ENCODE peak calls at places on chromosomes 1 and 21, in nine cellular contexts. T is PC-9, B is breast epithelium, H is mucosa of descending colon, J is heart right ventricle, A is HCT116, D is endodermal cell, V is adipocyte, Y is ovary. U is an unnamed sample. For H3K36me3, the result is how much of the 10 kb centered on the place peaks cover.

GRCh38 chr1:169698976-169699375 is 12.4 kb downstream of the SELL start:
- DNase-seq in V (no peak), A (no peak), H (no peak), B (no peak), Y (no peak), T (no peak), J (no peak), D (no peak), U (no peak)

GRCh38 chr1:184823080-184823479 is 68.4 kb upstream of the EDEM3 start:
- DNase-seq in T (no peak), J (no peak), B (no peak), D (no peak), V (peak), Y (no peak), H (no peak), A (no peak), U (no peak)

GRCh38 chr1:171226757-171227370 is 21.4 kb upstream of the FMO1 start:
- DNase-seq in Y (peak), V (peak), H (peak), T (no peak), B (no peak), J (peak), A (peak), D (peak), U (peak)

GRCh38 chr1:1630191-1630964 is 1.6 kb upstream of the MMP23B start:
- DNase-seq in J (peak), B (no peak), H (peak), A (no peak), V (no peak), D (peak), T (no peak), Y (peak), U (no peak)

GRCh38 chr21:35529141-35529863 is 480.2 kb upstream of the RUNX1 start:
- DNase-seq in D (no peak), H (peak), T (no peak), J (no peak), V (peak), B (no peak), A (no peak), Y (no peak), U (no peak)

GRCh38 chr1:218527737-218528136 is 182.6 kb downstream of the TGFB2 start:
- DNase-seq in D (no peak), H (no peak), J (no peak), Y (no peak), T (no peak), V (peak), A (no peak), B (no peak), U (no peak)

GRCh38 chr21:39441502-39442475 is 3.8 kb downstream of the LCA5L start:
- DNase-seq in B (no peak), V (peak), T (peak), D (peak), H (peak), A (peak), J (no peak), Y (no peak), U (peak)

GRCh38 chr1:204837440-204838084 is 33.1 kb upstream of the NFASC start:
- DNase-seq in J (peak), D (peak), V (peak), T (peak), A (no peak), Y (peak), H (peak), B (no peak), U (peak)

GRCh38 chr1:24090736-24091135 is 21.2 kb downstream of the MYOM3 start:
- DNase-seq in T (no peak), V (no peak), J (no peak), H (no peak), D (no peak), A (no peak), B (no peak), Y (no peak), U (no peak)

GRCh38 chr1:92701147-92701546 is 83.8 kb downstream of the EVI5 start:
- DNase-seq in Y (no peak), D (no peak), H (no peak), V (peak), J (no peak), A (no peak), T (no peak), B (no peak), U (no peak)

GRCh38 chr1:79575424-79575823 is 568.9 kb upstream of the ADGRL4 start:
- DNase-seq in V (no peak), B (no peak), Y (no peak), J (no peak), T (no peak), A (no peak), D (no peak), H (no peak), U (no peak)

GRCh38 chr1:23475134-23475628 is 8.8 kb downstream of the ASAP3 start:
- DNase-seq in H (no peak), V (peak), D (no peak), J (peak), B (no peak), A (no peak), T (peak), Y (no peak), U (no peak)

GRCh38 chr1:54542120-54542961 is 5.7 kb upstream of the ACOT11 start:
- DNase-seq in D (peak), J (no peak), T (peak), H (peak), B (no peak), A (peak), V (peak), Y (peak), U (peak)

GRCh38 chr1:180530501-180530900 is 28.1 kb upstream of the ACBD6 start:
- DNase-seq in A (no peak), V (peak), T (peak), B (no peak), Y (no peak), H (peak), D (no peak), J (peak), U (peak)

GRCh38 chr1:210025870-210026269 is 87.9 kb downstream of the SYT14 start:
- DNase-seq in J (no peak), B (no peak), V (peak), D (no peak), A (no peak), Y (no peak), T (no peak), H (no peak), U (no peak)

GRCh38 chr1:167594827-167595226 is 35.2 kb upstream of the RCSD1 start:
- DNase-seq in J (no peak), A (no peak), T (no peak), D (no peak), V (no peak), Y (no peak), H (no peak), B (no peak), U (no peak)

GRCh38 chr1:49630156-49630555 is 393.6 kb downstream of the AGBL4 start:
- DNase-seq in V (no peak), Y (no peak), A (no peak), H (no peak), J (no peak), D (no peak), T (no peak), B (no peak), U (no peak)

GRCh38 chr21:14536929-14537328 is 9.2 kb downstream of the SAMSN1 start:
- DNase-seq in T (no peak), J (no peak), Y (no peak), D (no peak), B (no peak), H (no peak), V (no peak), A (no peak), U (no peak)

GRCh38 chr1:112335351-112335750 is 60.7 kb upstream of the CTTNBP2NL start:
- DNase-seq in D (no peak), V (no peak), B (no peak), A (no peak), Y (no peak), J (no peak), T (no peak), H (no peak), U (no peak)

GRCh38 chr1:32871364-32872188 is 864 bp upstream of the FNDC5 start:
- DNase-seq in J (no peak), A (no peak), B (no peak), D (no peak), H (no peak), T (no peak), V (no peak), Y (no peak), U (no peak)

GRCh38 chr21:17590443-17590842 is 22.3 kb downstream of the BTG3 start:
- DNase-seq in T (no peak), J (no peak), V (peak), H (no peak), Y (no peak), A (no peak), B (no peak), D (no peak), U (no peak)

GRCh38 chr1:200907611-200908097 is 13.0 kb downstream of the INAVA start:
- DNase-seq in D (no peak), J (no peak), A (no peak), T (no peak), H (no peak), B (no peak), V (no peak), Y (no peak), U (peak)

GRCh38 chr1:218371927-218372672 is 27.0 kb downstream of the TGFB2 start:
- DNase-seq in D (no peak), A (no peak), Y (no peak), T (no peak), V (peak), J (no peak), H (no peak), B (no peak), U (peak)

GRCh38 chr1:46248122-46248920 is 758 bp downstream of the RAD54L start:
- DNase-seq in B (no peak), J (no peak), A (peak), V (peak), D (peak), Y (peak), H (peak), T (peak), U (peak)

GRCh38 chr1:88655685-88656299 is 28.3 kb upstream of the PKN2 start:
- DNase-seq in T (no peak), J (no peak), V (peak), A (peak), H (no peak), B (no peak), D (no peak), Y (no peak), U (peak)

GRCh38 chr21:37763298-37763697 is 153.0 kb downstream of the KCNJ6 start:
- DNase-seq in T (no peak), Y (no peak), A (no peak), J (no peak), H (peak), V (no peak), D (no peak), B (no peak), U (no peak)
- H3K36me3 ChIP-seq in T (under half), Y (under half), A (under half), J (under half), H (under half), V (under half), D (under half), B (under half), U (under half)

DNA sequence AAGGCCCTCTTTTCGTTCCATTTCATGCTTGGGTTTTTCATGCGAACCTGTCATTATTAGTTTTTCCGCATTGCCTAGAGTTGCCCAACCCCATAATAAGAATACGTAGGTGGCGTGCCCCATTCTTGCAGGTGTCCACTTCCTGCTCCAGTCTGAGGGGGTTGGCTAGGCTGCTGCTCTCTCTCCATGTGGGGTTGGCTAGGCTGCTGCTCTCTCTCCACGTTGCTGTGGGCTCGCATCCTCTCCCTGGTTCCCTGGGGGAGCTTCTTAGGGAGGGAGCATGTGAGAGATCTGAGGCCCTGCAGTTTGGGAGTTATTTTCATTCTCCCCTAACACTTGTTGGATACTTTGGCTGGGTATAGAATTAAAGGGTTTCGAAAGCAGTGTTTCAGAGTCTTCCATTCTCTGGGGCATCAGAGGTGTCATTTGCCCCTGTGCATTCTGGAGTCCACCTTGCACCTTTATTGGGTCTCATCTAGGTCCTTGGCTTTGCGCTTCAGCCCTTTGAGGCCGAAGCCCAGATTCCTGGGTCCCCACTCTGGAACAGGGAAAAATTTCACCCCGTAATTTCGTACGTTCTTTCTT is 8.6 kb downstream of the C1orf35 start:
- DNase-seq in B (no peak), D (peak), A (no peak), J (no peak), Y (peak), V (no peak), T (no peak), H (no peak), U (no peak)
- H3K36me3 ChIP-seq in B (under half), D (half or more), A (under half), J (under half), Y (under half), V (under half), T (half or more), H (under half), U (half or more)

GRCh38 chr1:9260086-9260766 is 25.7 kb downstream of the H6PD start:
- DNase-seq in J (no peak), D (no peak), H (no peak), Y (no peak), T (no peak), B (no peak), A (no peak), V (no peak), U (no peak)
- H3K36me3 ChIP-seq in J (under half), D (under half), H (under half), Y (under half), T (under half), B (under half), A (under half), V (under half), U (under half)

DNA sequence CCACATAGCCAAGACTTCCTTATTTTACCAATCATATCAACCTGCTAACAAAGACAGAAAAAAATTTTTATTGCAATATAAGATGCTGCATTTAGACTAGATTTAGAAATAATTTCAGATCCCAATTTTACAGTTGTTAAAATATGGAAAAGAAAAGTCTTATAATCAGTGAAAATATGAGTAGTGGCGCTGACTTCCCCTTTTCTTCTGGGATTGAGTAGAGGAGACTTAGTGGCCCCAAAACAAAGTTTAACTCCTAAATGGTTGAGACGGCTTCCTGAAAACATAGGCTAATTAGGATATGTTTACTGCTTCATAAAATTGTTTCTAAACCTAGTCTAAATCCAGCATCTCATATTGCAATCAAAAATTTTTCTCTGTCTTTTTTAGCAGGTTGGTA is 68.4 kb downstream of the RAB3GAP2 start:
- DNase-seq in B (no peak), Y (no peak), D (no peak), J (no peak), T (no peak), H (no peak), A (no peak), V (no peak), U (no peak)
- H3K36me3 ChIP-seq in B (under half), Y (under half), D (half or more), J (half or more), T (under half), H (under half), A (under half), V (half or more), U (under half)

DNA sequence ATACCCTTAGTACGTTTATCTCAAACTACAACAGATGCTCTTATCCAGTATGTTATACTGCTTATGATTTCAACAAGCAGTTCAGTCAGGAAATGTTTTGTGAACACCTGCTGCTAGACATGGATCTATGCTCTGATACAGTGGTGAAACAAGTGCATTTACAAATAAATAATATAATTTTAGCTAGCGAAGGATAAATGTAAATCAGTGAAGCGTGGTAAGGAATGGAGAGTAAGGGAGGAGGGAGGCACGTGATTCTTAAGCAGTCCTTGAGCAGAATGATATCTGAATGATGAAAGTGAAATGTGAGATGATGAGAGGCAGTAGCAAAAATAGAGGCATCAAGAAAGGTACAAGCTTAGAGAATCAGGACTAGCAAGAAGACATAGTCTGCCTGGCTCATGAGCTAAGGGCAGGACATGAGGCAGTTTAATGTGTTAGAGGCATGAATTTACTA is 6.3 kb downstream of the TSNAX start:
- DNase-seq in H (no peak), A (no peak), Y (no peak), T (no peak), J (no peak), B (no peak), D (no peak), V (no peak), U (no peak)
- H3K36me3 ChIP-seq in H (under half), A (under half), Y (under half), T (under half), J (half or more), B (under half), D (under half), V (under half), U (under half)

GRCh38 chr1:12249748-12250147 is 19.9 kb downstream of the VPS13D start:
- DNase-seq in B (no peak), H (no peak), D (no peak), T (no peak), V (no peak), J (no peak), Y (no peak), A (no peak), U (no peak)
- H3K36me3 ChIP-seq in B (under half), H (under half), D (half or more), T (under half), V (half or more), J (half or more), Y (under half), A (under half), U (under half)